ENCODE peak calls at places on chromosome 17, in four cellular contexts. B is psoas muscle, W is RCC 7860, Q is Right ventricle myocardium inferior. V is an unnamed sample.
A peak's percentile ranks its signal among the peaks of the same experiment; 100 is the strongest.

GRCh38 chr17:18987230-18987610 is 17.3 kb downstream of the FAM83G start:
- DNase-seq in Q (peak; percentile 45), B (no peak), W (no peak), V (no peak)

GRCh38 chr17:80717661-80718060 is 173.0 kb downstream of the RPTOR start:
- DNase-seq in W (no peak), Q (no peak), B (no peak), V (no peak)

GRCh38 chr17:35575759-35576158 is 2.6 kb downstream of the PEX12 start:
- DNase-seq in Q (no peak), W (no peak), B (no peak), V (no peak)

GRCh38 chr17:18361837-18362380 is 1.4 kb downstream of the SHMT1 start:
- DNase-seq in B (no peak), W (no peak), Q (no peak), V (no peak)

GRCh38 chr17:40663252-40663651 is 1.7 kb downstream of the KRT222 start:
- DNase-seq in B (no peak), W (no peak), Q (no peak), V (no peak)

GRCh38 chr17:13016881-13017622 is 775 bp downstream of the ELAC2 start:
- DNase-seq in Q (no peak), B (no peak), W (no peak), V (no peak)

GRCh38 chr17:78759203-78759968 is 22.7 kb downstream of the CYTH1 start:
- DNase-seq in B (peak; percentile 75), Q (peak; percentile 90), W (no peak), V (no peak)

GRCh38 chr17:79633154-79633553 is 22.3 kb upstream of the RBFOX3 start:
- DNase-seq in B (peak; percentile 36), Q (peak; percentile 37), W (no peak), V (peak; percentile 60)

GRCh38 chr17:48335858-48336500 is 94.0 kb downstream of the SKAP1 start:
- DNase-seq in B (no peak), Q (no peak), W (peak; percentile 54), V (no peak)

GRCh38 chr17:12094336-12094735 is 73.7 kb downstream of the MAP2K4 start:
- DNase-seq in Q (no peak), B (no peak), W (no peak), V (no peak)

GRCh38 chr17:72479113-72479512 is 358.3 kb downstream of the SOX9 start:
- DNase-seq in B (no peak), Q (no peak), W (no peak), V (peak; percentile 28)

GRCh38 chr17:15273141-15273793 is 8.1 kb upstream of the PMP22 start:
- DNase-seq in Q (no peak), B (no peak), W (peak; percentile 82), V (no peak)

GRCh38 chr17:38911081-38911730 is 14.2 kb upstream of the LASP1NB start:
- DNase-seq in W (no peak), Q (peak; percentile 37), B (peak; percentile 42), V (peak; percentile 62)

GRCh38 chr17:2406903-2407790 is 6.3 kb upstream of the MNT start:
- DNase-seq in W (peak; percentile 94), Q (peak; percentile 75), B (peak; percentile 79), V (peak; percentile 91)

GRCh38 chr17:17151541-17151940 is 54.6 kb downstream of the PLD6 start:
- DNase-seq in Q (peak; percentile 17), W (peak; percentile 86), B (no peak), V (no peak)

GRCh38 chr17:62755139-62755851 is 52.8 kb downstream of the MARCHF10 start:
- DNase-seq in B (no peak), Q (no peak), W (no peak), V (no peak)

GRCh38 chr17:66665194-66665593 is 169.7 kb upstream of the CACNG5 start:
- DNase-seq in W (peak; percentile 13), Q (no peak), B (no peak), V (no peak)

GRCh38 chr17:27533874-27534815 is 77.9 kb downstream of the KSR1 start:
- DNase-seq in Q (no peak), B (no peak), W (no peak), V (no peak)

GRCh38 chr17:56936697-56937322 is 23.0 kb upstream of the TRIM25 start:
- DNase-seq in W (no peak), Q (no peak), B (no peak), V (no peak)

GRCh38 chr17:48625502-48626201 is 506 bp downstream of the HOXB9 start:
- DNase-seq in Q (no peak), B (no peak), W (peak; percentile 46), V (peak; percentile 90)

GRCh38 chr17:55462234-55462633 is 40.6 kb upstream of the MMD start:
- DNase-seq in W (no peak), Q (no peak), B (no peak), V (no peak)

GRCh38 chr17:62929320-62929719 is 36.7 kb upstream of the TANC2 start:
- DNase-seq in W (no peak), Q (no peak), B (no peak), V (no peak)

GRCh38 chr17:82965371-82965770 is 114.0 kb upstream of the METRNL start:
- DNase-seq in Q (no peak), B (peak; percentile 35), W (no peak), V (peak; percentile 65)

GRCh38 chr17:65787503-65787902 is 226.1 kb upstream of the AXIN2 start:
- DNase-seq in W (no peak), B (no peak), Q (no peak), V (no peak)

GRCh38 chr17:72385482-72385881 is 264.7 kb downstream of the SOX9 start:
- DNase-seq in B (no peak), W (peak; percentile 33), Q (no peak), V (no peak)

GRCh38 chr17:11077673-11078072 is 163.3 kb upstream of the SHISA6 start:
- DNase-seq in Q (no peak), W (no peak), B (no peak), V (no peak)

GRCh38 chr17:50169121-50169764 is 3.4 kb downstream of the SGCA start:
- DNase-seq in W (peak; percentile 53), B (peak; percentile 71), Q (peak; percentile 72), V (peak; percentile 81)

GRCh38 chr17:67469208-67469980 is 92.3 kb downstream of the PITPNC1 start:
- DNase-seq in B (no peak), W (no peak), Q (peak; percentile 76), V (no peak)

GRCh38 chr17:16439303-16439791 is 24.0 kb downstream of the TRPV2 start:
- DNase-seq in W (no peak), B (no peak), Q (no peak), V (no peak)

GRCh38 chr17:68456529-68457167 is 648 bp downstream of the WIPI1 start:
- DNase-seq in Q (peak; percentile 90), B (peak; percentile 89), W (peak; percentile 73), V (peak; percentile 91)

GRCh38 chr17:41003926-41004325 is 4.2 kb upstream of the KRTAP3-2 start:
- DNase-seq in W (no peak), B (no peak), Q (no peak), V (no peak)

GRCh38 chr17:40791808-40792436 is 7.8 kb downstream of the KRT28 start:
- DNase-seq in W (peak; percentile 39), Q (no peak), B (no peak), V (no peak)

GRCh38 chr17:40307001-40307690 is 1.8 kb upstream of the RARA start:
- DNase-seq in Q (no peak), B (no peak), W (no peak), V (peak; percentile 73)

GRCh38 chr17:72386619-72387237 is 265.9 kb downstream of the SOX9 start:
- DNase-seq in W (peak; percentile 37), B (no peak), Q (no peak), V (no peak)

GRCh38 chr17:14303343-14304221 is 2.7 kb downstream of the HS3ST3B1 start:
- DNase-seq in B (no peak), W (no peak), Q (no peak), V (no peak)

GRCh38 chr17:69581061-69581955 is 166.8 kb downstream of the MAP2K6 start:
- DNase-seq in W (peak; percentile 7), Q (no peak), B (no peak), V (no peak)

V was measured in kidney.